ENCODE peak calls at places on chromosomes 12 and 14, in four cellular contexts. One of them, this sample, is unnamed.
A peak's percentile ranks its signal among the peaks of the same experiment; 100 is the strongest.

GRCh38 chr12:24507827-24508226 is 441.1 kb downstream of the BCAT1 start:
- DNase-seq in PC-3: no peak
- DNase-seq in HCT116: no peak
- DNase-seq in GM23338: no peak
- DNase-seq in this sample: no peak

GRCh38 chr12:48938805-48939204 is 13.5 kb upstream of the FKBP11 start:
- DNase-seq in PC-3: no peak
- DNase-seq in HCT116: no peak
- DNase-seq in GM23338: no peak
- DNase-seq in this sample: no peak

GRCh38 chr12:123163227-123163626 is 12.3 kb upstream of the PITPNM2 start:
- DNase-seq in PC-3: peak; percentile 90
- DNase-seq in HCT116: no peak
- DNase-seq in GM23338: no peak
- DNase-seq in this sample: no peak

GRCh38 chr12:57001448-57001906 is 4.9 kb downstream of the ZBTB39 start:
- DNase-seq in PC-3: peak; percentile 81
- DNase-seq in HCT116: peak; percentile 44
- DNase-seq in GM23338: peak; percentile 91
- DNase-seq in this sample: peak; percentile 88

GRCh38 chr12:109330282-109330681 is 17.4 kb upstream of the MYO1H start:
- DNase-seq in PC-3: no peak
- DNase-seq in HCT116: no peak
- DNase-seq in GM23338: no peak
- DNase-seq in this sample: no peak

GRCh38 chr14:99936738-99937474 is 128.3 kb upstream of the EVL start:
- DNase-seq in PC-3: no peak
- DNase-seq in HCT116: no peak
- DNase-seq in GM23338: peak; percentile 59
- DNase-seq in this sample: no peak

GRCh38 chr14:22837059-22837749 is 819 bp downstream of the MMP14 start:
- DNase-seq in PC-3: peak; percentile 63
- DNase-seq in HCT116: no peak
- DNase-seq in GM23338: peak; percentile 73
- DNase-seq in this sample: peak; percentile 53

GRCh38 chr14:90336401-90336800 is 4.7 kb upstream of the NRDE2 start:
- DNase-seq in PC-3: no peak
- DNase-seq in HCT116: no peak
- DNase-seq in GM23338: no peak
- DNase-seq in this sample: no peak

GRCh38 chr12:127559349-127560040 is 707.5 kb upstream of the TMEM132C start:
- DNase-seq in PC-3: peak; percentile 98
- DNase-seq in HCT116: no peak
- DNase-seq in GM23338: peak; percentile 75
- DNase-seq in this sample: peak; percentile 43

GRCh38 chr12:14185441-14186192 is 179.9 kb upstream of the ATF7IP start:
- DNase-seq in PC-3: peak; percentile 63
- DNase-seq in HCT116: peak; percentile 39
- DNase-seq in GM23338: peak; percentile 93
- DNase-seq in this sample: peak; percentile 81

GRCh38 chr12:94793191-94793595 is 142.8 kb upstream of the TMCC3 start:
- DNase-seq in PC-3: no peak
- DNase-seq in HCT116: no peak
- DNase-seq in GM23338: peak; percentile 40
- DNase-seq in this sample: peak; percentile 17

GRCh38 chr12:29216266-29216665 is 67.2 kb downstream of the FAR2 start:
- DNase-seq in PC-3: no peak
- DNase-seq in HCT116: no peak
- DNase-seq in GM23338: no peak
- DNase-seq in this sample: no peak

GRCh38 chr12:77213316-77213715 is 147.9 kb upstream of the E2F7 start:
- DNase-seq in PC-3: no peak
- DNase-seq in HCT116: no peak
- DNase-seq in GM23338: no peak
- DNase-seq in this sample: no peak

GRCh38 chr14:91367173-91368171 is 50.1 kb downstream of the CCDC88C start:
- DNase-seq in PC-3: peak; percentile 79
- DNase-seq in HCT116: no peak
- DNase-seq in GM23338: no peak
- DNase-seq in this sample: no peak

GRCh38 chr12:121214855-121215745 is 5.2 kb downstream of the P2RX4 start:
- DNase-seq in PC-3: peak; percentile 96
- DNase-seq in HCT116: peak; percentile 75
- DNase-seq in GM23338: no peak
- DNase-seq in this sample: no peak

GRCh38 chr14:28774764-28775738 is 8.5 kb downstream of the FOXG1 start:
- DNase-seq in PC-3: no peak
- DNase-seq in HCT116: no peak
- DNase-seq in GM23338: no peak
- DNase-seq in this sample: peak; percentile 27

GRCh38 chr14:102089621-102090343 is 2.9 kb upstream of the HSP90AA1 start:
- DNase-seq in PC-3: no peak
- DNase-seq in HCT116: no peak
- DNase-seq in GM23338: no peak
- DNase-seq in this sample: no peak

GRCh38 chr14:102461490-102462317 is 47.9 kb downstream of the ANKRD9 start:
- DNase-seq in PC-3: no peak
- DNase-seq in HCT116: no peak
- DNase-seq in GM23338: no peak
- DNase-seq in this sample: no peak

GRCh38 chr12:8860165-8860961 is 37.9 kb downstream of the A2ML1 start:
- DNase-seq in PC-3: peak; percentile 36
- DNase-seq in HCT116: peak; percentile 27
- DNase-seq in GM23338: peak; percentile 87
- DNase-seq in this sample: peak; percentile 72

GRCh38 chr14:104680056-104680805 is 9.2 kb upstream of the INF2 start:
- DNase-seq in PC-3: peak; percentile 87
- DNase-seq in HCT116: no peak
- DNase-seq in GM23338: no peak
- DNase-seq in this sample: no peak

GRCh38 chr14:62736004-62736403 is 309.3 kb downstream of the KCNH5 start:
- DNase-seq in PC-3: no peak
- DNase-seq in HCT116: no peak
- DNase-seq in GM23338: no peak
- DNase-seq in this sample: no peak

GRCh38 chr12:95582230-95583058 is 31.2 kb upstream of the USP44 start:
- DNase-seq in PC-3: peak; percentile 71
- DNase-seq in HCT116: peak; percentile 51
- DNase-seq in GM23338: peak; percentile 72
- DNase-seq in this sample: peak; percentile 39

GRCh38 chr12:54128466-54128865 is 60.3 kb downstream of the SMUG1 start:
- DNase-seq in PC-3: no peak
- DNase-seq in HCT116: no peak
- DNase-seq in GM23338: no peak
- DNase-seq in this sample: peak; percentile 60

GRCh38 chr12:123614531-123614930 is 12.6 kb downstream of the DDX55 start:
- DNase-seq in PC-3: peak; percentile 67
- DNase-seq in HCT116: no peak
- DNase-seq in GM23338: no peak
- DNase-seq in this sample: no peak

GRCh38 chr14:75654127-75654732 is 6.4 kb downstream of the ERG28 start:
- DNase-seq in PC-3: peak; percentile 87
- DNase-seq in HCT116: peak; percentile 44
- DNase-seq in GM23338: peak; percentile 80
- DNase-seq in this sample: peak; percentile 64

GRCh38 chr14:48857366-48857765 is 728.8 kb downstream of the RPS29 start:
- DNase-seq in PC-3: no peak
- DNase-seq in HCT116: no peak
- DNase-seq in GM23338: no peak
- DNase-seq in this sample: peak; percentile 16

GRCh38 chr12:22334696-22335290 is at the start of gene ST8SIA1:
- DNase-seq in PC-3: no peak
- DNase-seq in HCT116: no peak
- DNase-seq in GM23338: peak; percentile 77
- DNase-seq in this sample: peak; percentile 73

GRCh38 chr14:32939254-32940065 is 781 bp downstream of the NPAS3 start:
- DNase-seq in PC-3: peak; percentile 63
- DNase-seq in HCT116: no peak
- DNase-seq in GM23338: peak; percentile 84
- DNase-seq in this sample: peak; percentile 87

GRCh38 chr12:68224613-68225285 is 861 bp downstream of the IL26 start:
- DNase-seq in PC-3: peak; percentile 85
- DNase-seq in HCT116: no peak
- DNase-seq in GM23338: no peak
- DNase-seq in this sample: no peak

GRCh38 chr14:41642402-41643195 is 35.9 kb downstream of the LRFN5 start:
- DNase-seq in PC-3: no peak
- DNase-seq in HCT116: no peak
- DNase-seq in GM23338: peak; percentile 41
- DNase-seq in this sample: no peak

GRCh38 chr12:58313091-58313855 is 371.9 kb downstream of the ATP23 start:
- DNase-seq in PC-3: peak; percentile 37
- DNase-seq in HCT116: no peak
- DNase-seq in GM23338: no peak
- DNase-seq in this sample: no peak

GRCh38 chr12:58310828-58311273 is 369.5 kb downstream of the ATP23 start:
- DNase-seq in PC-3: peak; percentile 96
- DNase-seq in HCT116: peak; percentile 66
- DNase-seq in GM23338: no peak
- DNase-seq in this sample: no peak

GRCh38 chr12:58306266-58306995 is 365.1 kb downstream of the ATP23 start:
- DNase-seq in PC-3: peak; percentile 49
- DNase-seq in HCT116: no peak
- DNase-seq in GM23338: no peak
- DNase-seq in this sample: no peak

GRCh38 chr12:58309806-58310205 is 368.4 kb downstream of the ATP23 start:
- DNase-seq in PC-3: peak; percentile 43
- DNase-seq in HCT116: no peak
- DNase-seq in GM23338: no peak
- DNase-seq in this sample: no peak

DNA sequence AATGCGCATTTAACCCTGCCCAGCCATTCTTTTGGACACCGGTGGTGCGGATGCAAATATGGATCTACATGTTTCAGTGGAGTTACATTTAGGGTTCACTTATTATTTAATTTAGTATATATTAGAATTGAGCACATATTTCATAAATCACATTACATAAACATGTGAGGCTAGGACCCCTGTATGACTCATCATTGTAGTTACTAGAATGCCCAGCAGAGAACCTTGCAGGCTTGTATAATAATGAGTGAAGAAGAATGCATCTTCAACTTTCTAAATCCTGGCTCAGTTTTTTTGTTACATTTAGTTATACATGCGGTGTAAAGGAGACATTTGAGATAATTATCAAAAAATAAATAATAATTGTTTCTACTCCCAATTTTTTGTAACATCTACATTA is 369.0 kb downstream of the ATP23 start:
- DNase-seq in PC-3: peak; percentile 72
- DNase-seq in HCT116: no peak
- DNase-seq in GM23338: no peak
- DNase-seq in this sample: no peak
- H3K27ac ChIP-seq in PC-3: peak overlapping the region; percentile 94
- H3K27ac ChIP-seq in HCT116: peak overlapping the region; percentile 57
- H3K27ac ChIP-seq in GM23338: no peak overlapping the region
- H3K27ac ChIP-seq in this sample: no peak overlapping the region

DNA sequence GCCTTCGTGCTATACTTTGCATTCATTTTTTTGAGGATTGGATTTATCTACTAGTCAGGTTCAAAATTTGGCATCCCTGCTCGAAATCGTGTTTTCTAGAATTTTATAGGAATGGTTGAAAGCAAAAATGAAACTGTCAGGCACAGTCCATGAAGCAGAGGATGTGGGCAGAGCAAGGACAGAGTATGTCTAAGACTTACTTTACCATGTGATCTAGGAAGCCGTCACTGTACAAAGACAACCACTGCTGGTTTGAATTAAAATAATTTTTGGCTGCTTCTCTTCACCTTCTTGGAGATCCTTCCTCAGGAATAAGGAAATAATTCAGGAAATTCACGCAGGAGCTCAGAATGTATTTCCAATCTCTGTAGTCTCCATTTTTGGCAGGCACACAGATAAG is 31.6 kb upstream of the SGPP1 start:
- DNase-seq in PC-3: no peak
- DNase-seq in HCT116: no peak
- DNase-seq in GM23338: no peak
- DNase-seq in this sample: no peak
- TF ChIP-seq EZH2phosphoT487 in PC-3: no peak
- TF ChIP-seq EZH2phosphoT487 in HCT116: no peak
- TF ChIP-seq EZH2phosphoT487 in GM23338: no peak
- TF ChIP-seq EZH2phosphoT487 in this sample: no peak

DNA sequence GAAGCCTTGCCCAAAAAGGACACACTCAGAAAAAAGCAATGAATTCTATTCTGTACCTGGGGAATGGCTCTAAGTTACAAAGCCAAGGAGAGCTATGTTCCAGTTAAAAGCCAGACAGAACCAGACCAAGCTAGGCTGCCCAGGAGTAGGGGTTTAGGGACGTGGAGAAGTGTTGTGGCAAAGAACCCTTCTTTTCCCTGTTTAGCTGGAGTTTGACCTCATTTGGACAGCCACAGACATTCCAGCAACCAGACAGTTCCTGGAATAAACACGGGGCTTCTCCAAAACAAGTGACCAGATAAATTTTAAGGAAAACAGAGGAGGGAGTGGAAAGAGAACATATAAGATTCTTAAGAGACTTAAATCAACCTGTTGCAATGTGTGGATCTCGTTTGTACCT is 62.3 kb downstream of the GCH1 start:
- DNase-seq in PC-3: no peak
- DNase-seq in HCT116: no peak
- DNase-seq in GM23338: no peak
- DNase-seq in this sample: no peak
- H3K27ac ChIP-seq in PC-3: no peak overlapping the region
- H3K27ac ChIP-seq in HCT116: no peak overlapping the region
- H3K27ac ChIP-seq in GM23338: no peak overlapping the region
- H3K27ac ChIP-seq in this sample: no peak overlapping the region

GRCh38 chr12:13178568-13179158 is 17.9 kb upstream of the EMP1 start:
- DNase-seq in PC-3: no peak
- DNase-seq in HCT116: no peak
- DNase-seq in GM23338: no peak
- DNase-seq in this sample: no peak
- TF ChIP-seq EZH2phosphoT487 in PC-3: no peak
- TF ChIP-seq EZH2phosphoT487 in HCT116: no peak
- TF ChIP-seq EZH2phosphoT487 in GM23338: no peak
- TF ChIP-seq EZH2phosphoT487 in this sample: no peak

This sample was measured in neural progenitor cell.